ENCODE peak calls at places on chromosomes 7 and 10, in eight cellular contexts. One of them, this sample, is unnamed.
A peak's percentile ranks its signal among the peaks of the same experiment; 100 is the strongest.

GRCh38 chr10:70031215-70031614 is 21.4 kb upstream of the MACROH2A2 start:
- DNase-seq in fibroblast of the aortic adventitia: no peak
- DNase-seq in GM06990: no peak
- DNase-seq in GM13977: no peak
- DNase-seq in right lobe of liver: no peak
- DNase-seq in pancreas: no peak
- DNase-seq in AG04450: no peak
- DNase-seq in activated CD8-positive, alpha-beta T cell treated with anti-CD3 and anti-CD28 coated beads for 36 hours: no peak
- DNase-seq in this sample: no peak

GRCh38 chr7:88885131-88885530 is 89.6 kb upstream of the TEX47 start:
- DNase-seq in GM13977: no peak
- DNase-seq in GM06990: no peak
- DNase-seq in activated CD8-positive, alpha-beta T cell treated with anti-CD3 and anti-CD28 coated beads for 36 hours: no peak
- DNase-seq in right lobe of liver: no peak
- DNase-seq in fibroblast of the aortic adventitia: no peak
- DNase-seq in AG04450: no peak
- DNase-seq in pancreas: no peak
- DNase-seq in this sample: no peak

GRCh38 chr10:87740232-87740631 is 77.8 kb downstream of the ATAD1 start:
- DNase-seq in fibroblast of the aortic adventitia: peak; percentile 87
- DNase-seq in pancreas: no peak
- DNase-seq in GM13977: no peak
- DNase-seq in GM06990: no peak
- DNase-seq in right lobe of liver: no peak
- DNase-seq in AG04450: no peak
- DNase-seq in activated CD8-positive, alpha-beta T cell treated with anti-CD3 and anti-CD28 coated beads for 36 hours: no peak
- DNase-seq in this sample: no peak

GRCh38 chr7:119472398-119473038 is 800.5 kb upstream of the KCND2 start:
- DNase-seq in pancreas: peak; percentile 55
- DNase-seq in AG04450: no peak
- DNase-seq in GM06990: no peak
- DNase-seq in activated CD8-positive, alpha-beta T cell treated with anti-CD3 and anti-CD28 coated beads for 36 hours: no peak
- DNase-seq in GM13977: no peak
- DNase-seq in fibroblast of the aortic adventitia: no peak
- DNase-seq in right lobe of liver: peak; percentile 59
- DNase-seq in this sample: no peak

GRCh38 chr7:91243591-91244368 is 20.5 kb upstream of the FZD1 start:
- DNase-seq in fibroblast of the aortic adventitia: peak; percentile 26
- DNase-seq in activated CD8-positive, alpha-beta T cell treated with anti-CD3 and anti-CD28 coated beads for 36 hours: no peak
- DNase-seq in AG04450: no peak
- DNase-seq in right lobe of liver: no peak
- DNase-seq in pancreas: no peak
- DNase-seq in GM13977: no peak
- DNase-seq in GM06990: no peak
- DNase-seq in this sample: no peak

GRCh38 chr10:79113827-79114226 is 45.1 kb downstream of the ZMIZ1 start:
- DNase-seq in GM13977: no peak
- DNase-seq in AG04450: no peak
- DNase-seq in fibroblast of the aortic adventitia: no peak
- DNase-seq in activated CD8-positive, alpha-beta T cell treated with anti-CD3 and anti-CD28 coated beads for 36 hours: no peak
- DNase-seq in GM06990: no peak
- DNase-seq in right lobe of liver: no peak
- DNase-seq in pancreas: no peak
- DNase-seq in this sample: no peak

GRCh38 chr7:926061-927030 is 28.1 kb downstream of the ADAP1 start:
- DNase-seq in right lobe of liver: peak; percentile 54
- DNase-seq in activated CD8-positive, alpha-beta T cell treated with anti-CD3 and anti-CD28 coated beads for 36 hours: no peak
- DNase-seq in GM06990: peak; percentile 18
- DNase-seq in fibroblast of the aortic adventitia: no peak
- DNase-seq in AG04450: no peak
- DNase-seq in GM13977: no peak
- DNase-seq in pancreas: peak; percentile 71
- DNase-seq in this sample: peak; percentile 13

GRCh38 chr7:130430841-130431713 is 9.7 kb downstream of the CEP41 start:
- DNase-seq in GM13977: no peak
- DNase-seq in AG04450: peak; percentile 68
- DNase-seq in GM06990: no peak
- DNase-seq in activated CD8-positive, alpha-beta T cell treated with anti-CD3 and anti-CD28 coated beads for 36 hours: no peak
- DNase-seq in right lobe of liver: no peak
- DNase-seq in pancreas: no peak
- DNase-seq in fibroblast of the aortic adventitia: peak; percentile 74
- DNase-seq in this sample: peak; percentile 39

GRCh38 chr7:46311951-46312350 is 390.9 kb upstream of the IGFBP3 start:
- DNase-seq in pancreas: no peak
- DNase-seq in fibroblast of the aortic adventitia: no peak
- DNase-seq in GM13977: no peak
- DNase-seq in right lobe of liver: no peak
- DNase-seq in activated CD8-positive, alpha-beta T cell treated with anti-CD3 and anti-CD28 coated beads for 36 hours: no peak
- DNase-seq in AG04450: no peak
- DNase-seq in GM06990: no peak
- DNase-seq in this sample: no peak

GRCh38 chr7:27143022-27143949 is at the start of gene HOXA5:
- DNase-seq in GM06990: no peak
- DNase-seq in GM13977: no peak
- DNase-seq in fibroblast of the aortic adventitia: peak; percentile 84
- DNase-seq in activated CD8-positive, alpha-beta T cell treated with anti-CD3 and anti-CD28 coated beads for 36 hours: no peak
- DNase-seq in AG04450: peak; percentile 100
- DNase-seq in right lobe of liver: peak; percentile 67
- DNase-seq in pancreas: peak; percentile 61
- DNase-seq in this sample: peak; percentile 70

GRCh38 chr10:44938938-44939337 is 20.7 kb upstream of the RASSF4 start:
- DNase-seq in GM06990: no peak
- DNase-seq in AG04450: no peak
- DNase-seq in GM13977: no peak
- DNase-seq in fibroblast of the aortic adventitia: no peak
- DNase-seq in pancreas: no peak
- DNase-seq in activated CD8-positive, alpha-beta T cell treated with anti-CD3 and anti-CD28 coated beads for 36 hours: no peak
- DNase-seq in right lobe of liver: no peak
- DNase-seq in this sample: no peak

GRCh38 chr7:70215491-70215890 is 617.2 kb downstream of the AUTS2 start:
- DNase-seq in fibroblast of the aortic adventitia: peak; percentile 47
- DNase-seq in AG04450: no peak
- DNase-seq in activated CD8-positive, alpha-beta T cell treated with anti-CD3 and anti-CD28 coated beads for 36 hours: no peak
- DNase-seq in GM06990: peak; percentile 29
- DNase-seq in pancreas: no peak
- DNase-seq in right lobe of liver: no peak
- DNase-seq in GM13977: peak; percentile 24
- DNase-seq in this sample: no peak

GRCh38 chr10:87771871-87772500 is 46.0 kb downstream of the ATAD1 start:
- DNase-seq in GM06990: no peak
- DNase-seq in pancreas: no peak
- DNase-seq in right lobe of liver: no peak
- DNase-seq in GM13977: peak; percentile 14
- DNase-seq in fibroblast of the aortic adventitia: peak; percentile 46
- DNase-seq in AG04450: no peak
- DNase-seq in activated CD8-positive, alpha-beta T cell treated with anti-CD3 and anti-CD28 coated beads for 36 hours: no peak
- DNase-seq in this sample: no peak

GRCh38 chr10:90775351-90776028 is 82.3 kb downstream of the HTR7 start:
- DNase-seq in fibroblast of the aortic adventitia: peak; percentile 80
- DNase-seq in activated CD8-positive, alpha-beta T cell treated with anti-CD3 and anti-CD28 coated beads for 36 hours: no peak
- DNase-seq in GM13977: no peak
- DNase-seq in pancreas: no peak
- DNase-seq in AG04450: no peak
- DNase-seq in right lobe of liver: no peak
- DNase-seq in GM06990: no peak
- DNase-seq in this sample: no peak

DNA sequence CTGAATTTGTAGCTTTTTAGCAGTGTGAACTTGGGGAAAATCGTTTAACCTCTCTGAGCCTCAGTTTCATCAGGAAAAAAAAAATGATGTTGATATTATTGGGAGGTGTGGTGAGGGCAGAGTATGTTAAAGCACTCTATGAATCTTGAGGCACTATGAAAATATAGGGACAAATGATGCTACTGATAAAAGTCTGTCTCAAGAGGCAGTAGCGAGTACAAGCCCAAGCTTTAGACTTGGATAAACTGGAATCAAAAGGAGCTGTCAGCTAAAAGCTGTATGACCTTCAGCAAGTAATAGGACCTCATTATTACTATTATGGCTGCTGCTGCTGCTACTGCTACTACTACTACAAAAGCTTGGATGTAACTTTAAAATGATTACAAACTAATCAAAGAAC is 8.4 kb downstream of the ZNF277 start:
- DNase-seq in pancreas: no peak
- DNase-seq in AG04450: no peak
- DNase-seq in activated CD8-positive, alpha-beta T cell treated with anti-CD3 and anti-CD28 coated beads for 36 hours: no peak
- DNase-seq in right lobe of liver: no peak
- DNase-seq in GM13977: no peak
- DNase-seq in GM06990: no peak
- DNase-seq in fibroblast of the aortic adventitia: no peak
- DNase-seq in this sample: no peak
- TF ChIP-seq CTCF in pancreas: no peak
- TF ChIP-seq CTCF in AG04450: no peak
- TF ChIP-seq CTCF in activated CD8-positive, alpha-beta T cell treated with anti-CD3 and anti-CD28 coated beads for 36 hours: no peak
- TF ChIP-seq CTCF in right lobe of liver: no peak
- TF ChIP-seq CTCF in GM13977: no peak
- TF ChIP-seq CTCF in GM06990: no peak
- TF ChIP-seq CTCF in fibroblast of the aortic adventitia: no peak
- TF ChIP-seq CTCF in this sample: no peak

GRCh38 chr10:95467162-95467599 is 94.0 kb downstream of the SORBS1 start:
- DNase-seq in pancreas: peak; percentile 55
- DNase-seq in activated CD8-positive, alpha-beta T cell treated with anti-CD3 and anti-CD28 coated beads for 36 hours: peak; percentile 8
- DNase-seq in fibroblast of the aortic adventitia: no peak
- DNase-seq in right lobe of liver: no peak
- DNase-seq in AG04450: no peak
- DNase-seq in GM06990: no peak
- DNase-seq in GM13977: no peak
- DNase-seq in this sample: peak; percentile 64
- TF ChIP-seq CTCF in pancreas: no peak
- TF ChIP-seq CTCF in activated CD8-positive, alpha-beta T cell treated with anti-CD3 and anti-CD28 coated beads for 36 hours: no peak
- TF ChIP-seq CTCF in fibroblast of the aortic adventitia: no peak
- TF ChIP-seq CTCF in right lobe of liver: no peak
- TF ChIP-seq CTCF in AG04450: no peak
- TF ChIP-seq CTCF in GM06990: no peak
- TF ChIP-seq CTCF in GM13977: no peak
- TF ChIP-seq CTCF in this sample: no peak

GRCh38 chr7:92833024-92833765 is 3.2 kb downstream of the CDK6 start:
- DNase-seq in AG04450: no peak
- DNase-seq in GM13977: peak; percentile 79
- DNase-seq in fibroblast of the aortic adventitia: peak; percentile 77
- DNase-seq in GM06990: peak; percentile 91
- DNase-seq in activated CD8-positive, alpha-beta T cell treated with anti-CD3 and anti-CD28 coated beads for 36 hours: peak; percentile 94
- DNase-seq in right lobe of liver: peak; percentile 94
- DNase-seq in pancreas: peak; percentile 94
- DNase-seq in this sample: peak; percentile 87
- TF ChIP-seq CTCF in AG04450: peak; percentile 72
- TF ChIP-seq CTCF in GM13977: peak; percentile 96
- TF ChIP-seq CTCF in fibroblast of the aortic adventitia: peak; percentile 88
- TF ChIP-seq CTCF in GM06990: peak; percentile 92
- TF ChIP-seq CTCF in activated CD8-positive, alpha-beta T cell treated with anti-CD3 and anti-CD28 coated beads for 36 hours: peak; percentile 82
- TF ChIP-seq CTCF in right lobe of liver: peak; percentile 92
- TF ChIP-seq CTCF in pancreas: peak; percentile 85
- TF ChIP-seq CTCF in this sample: peak; percentile 74

GRCh38 chr10:4512557-4513286 is 313.3 kb upstream of the AKR1E2 start:
- DNase-seq in right lobe of liver: no peak
- DNase-seq in fibroblast of the aortic adventitia: peak; percentile 75
- DNase-seq in GM06990: no peak
- DNase-seq in AG04450: peak; percentile 49
- DNase-seq in pancreas: no peak
- DNase-seq in GM13977: no peak
- DNase-seq in activated CD8-positive, alpha-beta T cell treated with anti-CD3 and anti-CD28 coated beads for 36 hours: peak; percentile 29
- DNase-seq in this sample: peak; percentile 48
- TF ChIP-seq CTCF in right lobe of liver: peak; percentile 31
- TF ChIP-seq CTCF in fibroblast of the aortic adventitia: peak; percentile 71
- TF ChIP-seq CTCF in GM06990: peak; percentile 28
- TF ChIP-seq CTCF in AG04450: peak; percentile 71
- TF ChIP-seq CTCF in pancreas: no peak
- TF ChIP-seq CTCF in GM13977: no peak
- TF ChIP-seq CTCF in activated CD8-positive, alpha-beta T cell treated with anti-CD3 and anti-CD28 coated beads for 36 hours: no peak
- TF ChIP-seq CTCF in this sample: no peak

DNA sequence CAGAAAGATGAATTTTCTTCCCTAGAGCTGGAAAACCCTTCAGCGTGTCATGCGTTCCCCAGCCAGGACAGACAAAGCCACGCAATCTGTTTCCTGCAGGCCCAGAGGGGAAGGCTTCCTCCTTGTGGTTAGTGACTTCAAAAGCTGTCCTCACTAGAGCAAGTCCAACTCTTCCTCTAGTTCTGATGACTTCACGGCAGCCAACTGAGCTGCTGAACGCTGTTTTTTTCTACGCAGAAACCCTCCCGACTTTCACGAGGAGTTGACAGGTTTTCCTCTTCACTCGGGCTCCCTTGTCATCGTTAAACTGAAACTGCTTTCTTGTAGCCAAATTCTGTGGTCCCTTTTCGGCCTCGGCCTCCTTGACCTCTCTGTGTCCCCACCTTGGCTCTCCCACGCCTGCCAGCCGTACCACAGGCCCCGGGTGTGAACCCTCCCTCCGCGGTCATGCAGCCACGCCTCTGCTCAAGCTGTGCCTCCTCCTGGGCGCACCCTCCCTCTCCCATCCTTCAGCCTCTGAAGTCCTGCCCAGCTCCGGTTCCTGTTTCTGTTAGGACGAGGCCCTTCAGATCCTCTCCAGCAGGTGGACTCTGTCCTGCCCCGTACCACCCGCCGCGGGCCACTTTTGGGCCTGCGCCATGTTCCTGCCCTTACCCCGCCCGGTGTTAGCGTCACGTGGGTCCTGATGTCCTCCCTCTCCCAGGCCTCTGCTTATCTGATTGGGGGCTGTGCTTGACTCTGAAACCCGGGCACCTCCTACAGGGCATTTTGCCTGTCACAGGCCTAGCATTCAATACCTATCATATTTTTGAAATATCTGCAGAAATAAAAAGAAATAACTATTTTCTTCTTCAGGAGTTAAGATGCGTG is 39.3 kb downstream of the CUX1 start:
- DNase-seq in right lobe of liver: peak; percentile 98
- DNase-seq in activated CD8-positive, alpha-beta T cell treated with anti-CD3 and anti-CD28 coated beads for 36 hours: peak; percentile 92
- DNase-seq in fibroblast of the aortic adventitia: peak; percentile 80
- DNase-seq in AG04450: peak; percentile 37
- DNase-seq in GM13977: peak; percentile 81
- DNase-seq in pancreas: peak; percentile 92
- DNase-seq in GM06990: peak; percentile 94
- DNase-seq in this sample: no peak
- TF ChIP-seq CTCF in right lobe of liver: peak; percentile 35
- TF ChIP-seq CTCF in activated CD8-positive, alpha-beta T cell treated with anti-CD3 and anti-CD28 coated beads for 36 hours: peak; percentile 55
- TF ChIP-seq CTCF in fibroblast of the aortic adventitia: peak; percentile 47
- TF ChIP-seq CTCF in AG04450: peak; percentile 46
- TF ChIP-seq CTCF in GM13977: peak; percentile 31
- TF ChIP-seq CTCF in pancreas: peak; percentile 33
- TF ChIP-seq CTCF in GM06990: peak; percentile 38
- TF ChIP-seq CTCF in this sample: no peak